ENCODE peak calls at places on chromosome 22, in four cellular contexts. One of them, this sample, is unnamed.

GRCh38 chr22:48784701-48785503 is 1042.8 kb downstream of the BRD1 start:
- DNase-seq in GM20000: no peak
- DNase-seq in GM23248: no peak
- DNase-seq in naive B cell: no peak
- DNase-seq in this sample: no peak

GRCh38 chr22:43789452-43789851 is 22.7 kb downstream of the EFCAB6 start:
- DNase-seq in GM20000: no peak
- DNase-seq in GM23248: peak; percentile 99
- DNase-seq in naive B cell: no peak
- DNase-seq in this sample: no peak

GRCh38 chr22:42282252-42282942 is 11.9 kb upstream of the TCF20 start:
- DNase-seq in GM20000: no peak
- DNase-seq in GM23248: no peak
- DNase-seq in naive B cell: no peak
- DNase-seq in this sample: no peak

GRCh38 chr22:25165785-25166184 is 33.9 kb upstream of the CRYBB3 start:
- DNase-seq in GM20000: no peak
- DNase-seq in GM23248: no peak
- DNase-seq in naive B cell: no peak
- DNase-seq in this sample: no peak

GRCh38 chr22:35746248-35746647 is 28.6 kb downstream of the APOL5 start:
- DNase-seq in GM20000: no peak
- DNase-seq in GM23248: no peak
- DNase-seq in naive B cell: no peak
- DNase-seq in this sample: no peak

GRCh38 chr22:26068571-26068970 is 100.7 kb upstream of the SEZ6L start:
- DNase-seq in GM20000: no peak
- DNase-seq in GM23248: no peak
- DNase-seq in naive B cell: no peak
- DNase-seq in this sample: no peak

GRCh38 chr22:39908737-39909136 is 7.9 kb downstream of the GRAP2 start:
- DNase-seq in GM20000: no peak
- DNase-seq in GM23248: peak; percentile 45
- DNase-seq in naive B cell: no peak
- DNase-seq in this sample: no peak

GRCh38 chr22:40285508-40285907 is 60.8 kb upstream of the ADSL start:
- DNase-seq in GM20000: no peak
- DNase-seq in GM23248: no peak
- DNase-seq in naive B cell: no peak
- DNase-seq in this sample: no peak

GRCh38 chr22:48581206-48581766 is 1246.4 kb downstream of the BRD1 start:
- DNase-seq in GM20000: no peak
- DNase-seq in GM23248: no peak
- DNase-seq in naive B cell: no peak
- DNase-seq in this sample: no peak